ENCODE peak calls at places on chromosomes 5 and 9, in ten cellular contexts. M is nephron progenitor cell, T is H9, F is cardiac fibroblast, Q is T-helper 2 cell, H is COLO829, O is T-cell, W is K562, L is hepatic stellate cell, J is tibial nerve. E is an unnamed sample.

GRCh38 chr9:74444389-74444788 is 52.7 kb upstream of the RORB start:
- DNase-seq in Q (no peak), T (no peak), L (no peak), F (no peak), J (no peak), M (no peak), O (no peak), W (no peak), H (no peak), E (no peak)

GRCh38 chr5:174764309-174764708 is 39.9 kb downstream of the MSX2 start:
- DNase-seq in W (no peak), L (no peak), F (no peak), J (no peak), M (no peak), O (no peak), Q (no peak), H (no peak), T (no peak), E (no peak)

GRCh38 chr5:72541501-72542235 is 34.5 kb upstream of the ZNF366 start:
- DNase-seq in M (peak; percentile 9), L (no peak), J (no peak), O (no peak), F (no peak), W (no peak), T (peak; percentile 42), Q (no peak), H (no peak), E (no peak)

GRCh38 chr5:141369994-141370848 is at the start of gene PCDHGB3:
- DNase-seq in M (no peak), O (no peak), F (peak; percentile 73), L (peak; percentile 82), J (no peak), W (peak; percentile 21), T (peak; percentile 32), Q (no peak), H (no peak), E (no peak)

GRCh38 chr5:39624890-39625289 is 200.1 kb upstream of the DAB2 start:
- DNase-seq in J (no peak), W (no peak), H (no peak), Q (no peak), M (no peak), O (no peak), T (no peak), F (no peak), L (no peak), E (no peak)

GRCh38 chr5:7078901-7079300 is 317.0 kb upstream of the ADCY2 start:
- DNase-seq in F (no peak), L (no peak), T (peak; percentile 55), W (no peak), Q (no peak), O (no peak), M (peak; percentile 41), J (no peak), H (no peak), E (no peak)

GRCh38 chr5:121378559-121379359 is 472.9 kb upstream of the FTMT start:
- DNase-seq in Q (no peak), L (no peak), M (no peak), J (no peak), W (no peak), T (peak; percentile 52), H (no peak), F (no peak), O (no peak), E (no peak)

GRCh38 chr5:168613996-168614395 is 34.8 kb upstream of the PANK3 start:
- DNase-seq in Q (no peak), F (no peak), J (no peak), O (no peak), T (no peak), H (no peak), M (no peak), W (no peak), L (no peak), E (no peak)

GRCh38 chr9:95788486-95789110 is 86.9 kb upstream of the ERCC6L2 start:
- DNase-seq in O (no peak), H (no peak), L (no peak), Q (no peak), M (no peak), F (no peak), J (no peak), W (no peak), T (no peak), E (no peak)

GRCh38 chr5:35031276-35031675 is 16.5 kb downstream of the AGXT2 start:
- DNase-seq in T (no peak), H (no peak), W (no peak), Q (no peak), J (no peak), F (peak; percentile 66), O (no peak), L (no peak), M (no peak), E (peak; percentile 29)

GRCh38 chr9:69397384-69398214 is 72.6 kb downstream of the ENTREP1 start:
- DNase-seq in J (no peak), M (no peak), W (no peak), H (peak; percentile 81), Q (no peak), F (no peak), O (no peak), L (no peak), T (no peak), E (no peak)

GRCh38 chr5:102223542-102224444 is 72.3 kb downstream of the SLCO4C1 start:
- DNase-seq in L (no peak), W (peak; percentile 11), H (peak; percentile 13), T (no peak), M (peak; percentile 16), Q (no peak), J (no peak), F (peak; percentile 63), O (no peak), E (peak; percentile 9)

GRCh38 chr5:153476767-153477166 is 13.7 kb upstream of the GRIA1 start:
- DNase-seq in Q (no peak), H (no peak), J (no peak), L (peak; percentile 5), M (no peak), W (no peak), F (peak; percentile 93), T (no peak), O (no peak), E (peak; percentile 88)

GRCh38 chr9:27407966-27408365 is 111.0 kb upstream of the EQTN start:
- DNase-seq in T (no peak), J (no peak), W (no peak), L (no peak), M (no peak), H (peak; percentile 3), Q (no peak), F (peak; percentile 64), O (no peak), E (no peak)

GRCh38 chr5:147417133-147417813 is 92.6 kb downstream of the DPYSL3 start:
- DNase-seq in F (peak; percentile 81), H (no peak), O (no peak), W (no peak), J (no peak), M (no peak), Q (no peak), T (no peak), L (peak; percentile 46), E (no peak)

GRCh38 chr5:30100929-30101328 is 1092.6 kb upstream of the CDH6 start:
- DNase-seq in W (no peak), O (no peak), F (no peak), H (no peak), L (no peak), Q (no peak), T (no peak), J (no peak), M (no peak), E (no peak)

GRCh38 chr5:133749331-133749985 is 137.1 kb upstream of the FSTL4 start:
- DNase-seq in L (no peak), J (no peak), F (no peak), T (no peak), W (no peak), H (no peak), Q (no peak), O (no peak), M (no peak), E (no peak)

GRCh38 chr9:126301985-126302603 is 24.5 kb upstream of the MVB12B start:
- DNase-seq in Q (no peak), F (peak; percentile 72), M (peak; percentile 53), L (peak; percentile 71), W (peak; percentile 61), O (peak; percentile 63), H (peak; percentile 81), J (peak; percentile 23), T (peak; percentile 74), E (peak; percentile 24)

GRCh38 chr5:18744441-18744840 is 1110.2 kb downstream of the TAF11L14 start:
- DNase-seq in F (no peak), L (no peak), T (no peak), J (no peak), W (no peak), O (no peak), Q (no peak), M (no peak), H (no peak), E (no peak)

GRCh38 chr9:135456436-135457104 is 23.0 kb upstream of the PPP1R26 start:
- DNase-seq in H (no peak), M (no peak), O (no peak), F (no peak), W (no peak), T (no peak), L (no peak), J (no peak), Q (no peak), E (no peak)

GRCh38 chr5:121695307-121695706 is 156.4 kb upstream of the FTMT start:
- DNase-seq in W (no peak), T (no peak), H (no peak), O (no peak), M (no peak), L (no peak), F (no peak), Q (no peak), J (no peak), E (no peak)

GRCh38 chr5:133289686-133290367 is 238.0 kb downstream of the HSPA4 start:
- DNase-seq in J (no peak), L (no peak), H (no peak), T (no peak), Q (no peak), F (no peak), M (no peak), O (no peak), W (no peak), E (no peak)